ENCODE peak calls at places on chromosomes 11 and 22, in eight cellular contexts. G is activated T-helper 1 cell treated with anti-CD3 and anti-CD28 coated beads, Interleukin-2, amount 50 U/mL, for 16 hours; Q is iris pigment epithelial cell; X is Caki2; Y is H7; C is T-helper 2 cell; T is neural progenitor cell; W is A549. A is an unnamed sample.

GRCh38 chr22:46122980-46123693 is 27.2 kb upstream of the PPARA start:
- DNase-seq in G (no peak), Q (no peak), X (no peak), Y (no peak), C (no peak), T (no peak), W (no peak), A (no peak)

GRCh38 chr11:78961186-78961782 is 386.6 kb upstream of the NARS2 start:
- DNase-seq in G (no peak), Q (peak; percentile 20), X (no peak), Y (peak; percentile 85), C (no peak), T (peak; percentile 68), W (no peak), A (no peak)

GRCh38 chr11:133227674-133228111 is 304.6 kb downstream of the OPCML start:
- DNase-seq in G (no peak), Q (no peak), X (no peak), Y (peak; percentile 55), C (no peak), T (peak; percentile 31), W (no peak), A (no peak)

GRCh38 chr11:82701847-82702520 is 31.7 kb downstream of the FAM181B start:
- DNase-seq in G (no peak), Q (peak; percentile 45), X (peak; percentile 13), Y (peak; percentile 35), C (no peak), T (peak; percentile 74), W (peak; percentile 29), A (no peak)

GRCh38 chr11:44377914-44378321 is 68.0 kb upstream of the ALX4 start:
- DNase-seq in G (no peak), Q (no peak), X (no peak), Y (no peak), C (no peak), T (no peak), W (no peak), A (no peak)

GRCh38 chr22:35484651-35485372 is 55.8 kb upstream of the RASD2 start:
- DNase-seq in G (no peak), Q (peak; percentile 24), X (no peak), Y (no peak), C (no peak), T (no peak), W (no peak), A (no peak)

GRCh38 chr11:80227915-80228314 is 787.1 kb upstream of the TENM4 start:
- DNase-seq in G (no peak), Q (no peak), X (no peak), Y (no peak), C (no peak), T (no peak), W (no peak), A (no peak)

GRCh38 chr11:126683766-126684728 is 316.5 kb downstream of the KIRREL3 start:
- DNase-seq in G (no peak), Q (no peak), X (no peak), Y (no peak), C (no peak), T (no peak), W (no peak), A (no peak)

GRCh38 chr11:2911088-2912037 is 17.9 kb downstream of the PHLDA2 start:
- DNase-seq in G (no peak), Q (no peak), X (no peak), Y (peak; percentile 70), C (no peak), T (no peak), W (no peak), A (no peak)

A was measured in central memory CD4-positive, alpha-beta T cell.